ENCODE peak calls at places on chromosomes 11 and 22, in nine cellular contexts. N, H, C, P, R, I, G, S and V are unnamed samples. For H3K4me1, the result is how much of the 10 kb centered on the place peaks cover.

GRCh38 chr11:10454902-10455631 is at the start of gene AMPD3:
- DNase-seq in N (no peak), H (peak), C (peak), P (no peak), R (peak), I (no peak), G (no peak), S (no peak), V (no peak)

GRCh38 chr11:97738751-97739150 is 1282.0 kb upstream of the CNTN5 start:
- DNase-seq in N (no peak), H (no peak), C (peak), P (no peak), R (peak), I (no peak), G (no peak), S (no peak), V (no peak)

GRCh38 chr11:117384045-117384444 is 56.4 kb downstream of the CEP164 start:
- DNase-seq in N (no peak), H (no peak), C (no peak), P (no peak), R (peak), I (no peak), G (no peak), S (peak), V (no peak)

GRCh38 chr22:46614070-46614931 is 5.9 kb upstream of the GRAMD4 start:
- DNase-seq in N (no peak), H (peak), C (no peak), P (peak), R (no peak), I (peak), G (peak), S (no peak), V (no peak)

GRCh38 chr22:46322711-46323110 is 12.8 kb upstream of the TRMU start:
- DNase-seq in N (no peak), H (no peak), C (no peak), P (no peak), R (no peak), I (no peak), G (no peak), S (no peak), V (no peak)

GRCh38 chr11:109641549-109641948 is 219.6 kb downstream of the C11orf87 start:
- DNase-seq in N (no peak), H (no peak), C (no peak), P (no peak), R (peak), I (no peak), G (no peak), S (no peak), V (no peak)

GRCh38 chr11:13440100-13440855 is 22.7 kb downstream of the BTBD10 start:
- DNase-seq in N (no peak), H (no peak), C (no peak), P (no peak), R (peak), I (no peak), G (no peak), S (peak), V (no peak)

GRCh38 chr11:104907521-104908185 is 9.4 kb upstream of the CASP12 start:
- DNase-seq in N (no peak), H (no peak), C (no peak), P (no peak), R (no peak), I (no peak), G (no peak), S (no peak), V (no peak)

GRCh38 chr11:128589998-128590397 is 2.6 kb upstream of the ETS1 start:
- DNase-seq in N (no peak), H (no peak), C (no peak), P (no peak), R (no peak), I (no peak), G (no peak), S (no peak), V (no peak)

GRCh38 chr11:1222491-1223345 is at the start of gene MUC5B:
- DNase-seq in N (peak), H (no peak), C (peak), P (no peak), R (peak), I (peak), G (no peak), S (no peak), V (no peak)

GRCh38 chr11:91850533-91851305 is 373.9 kb upstream of the FAT3 start:
- DNase-seq in N (no peak), H (no peak), C (no peak), P (no peak), R (no peak), I (no peak), G (no peak), S (no peak), V (no peak)

GRCh38 chr11:10443152-10443551 is 11.9 kb upstream of the AMPD3 start:
- DNase-seq in N (no peak), H (no peak), C (no peak), P (no peak), R (no peak), I (no peak), G (no peak), S (no peak), V (no peak)

GRCh38 chr11:76655466-76656086 is 15.0 kb downstream of the LRRC32 start:
- DNase-seq in N (no peak), H (no peak), C (no peak), P (no peak), R (no peak), I (no peak), G (no peak), S (no peak), V (no peak)

GRCh38 chr11:9280655-9281301 is 15.6 kb upstream of the DENND5A start:
- DNase-seq in N (no peak), H (peak), C (no peak), P (peak), R (peak), I (no peak), G (no peak), S (peak), V (no peak)

GRCh38 chr11:69425444-69425843 is 56.0 kb upstream of the LINC01488 start:
- DNase-seq in N (no peak), H (no peak), C (peak), P (no peak), R (no peak), I (no peak), G (no peak), S (no peak), V (no peak)

GRCh38 chr11:133265536-133265935 is 266.8 kb downstream of the OPCML start:
- DNase-seq in N (no peak), H (no peak), C (no peak), P (no peak), R (no peak), I (no peak), G (no peak), S (no peak), V (no peak)

GRCh38 chr11:71237853-71238252 is 14.5 kb downstream of the SHANK2 start:
- DNase-seq in N (no peak), H (no peak), C (no peak), P (no peak), R (no peak), I (no peak), G (no peak), S (no peak), V (no peak)

GRCh38 chr11:117443269-117444186 is 115.9 kb downstream of the CEP164 start:
- DNase-seq in N (peak), H (no peak), C (peak), P (no peak), R (peak), I (no peak), G (no peak), S (no peak), V (no peak)

GRCh38 chr11:61785837-61786402 is 6.5 kb downstream of the TMEM258 start:
- DNase-seq in N (no peak), H (no peak), C (no peak), P (no peak), R (no peak), I (no peak), G (no peak), S (no peak), V (no peak)

GRCh38 chr11:73734996-73735395 is 25.9 kb downstream of the RAB6A start:
- DNase-seq in N (no peak), H (no peak), C (no peak), P (no peak), R (no peak), I (no peak), G (no peak), S (no peak), V (no peak)

GRCh38 chr11:28981331-28981865 is 873.2 kb downstream of the METTL15 start:
- DNase-seq in N (no peak), H (no peak), C (no peak), P (no peak), R (peak), I (no peak), G (no peak), S (peak), V (no peak)

GRCh38 chr11:112784323-112785073 is 176.7 kb upstream of the NCAM1 start:
- DNase-seq in N (peak), H (no peak), C (peak), P (no peak), R (peak), I (no peak), G (no peak), S (no peak), V (no peak)

GRCh38 chr11:128157423-128158298 is 429.7 kb downstream of the ETS1 start:
- DNase-seq in N (no peak), H (peak), C (peak), P (peak), R (peak), I (no peak), G (peak), S (peak), V (peak)

GRCh38 chr11:16881074-16881709 is 133.0 kb downstream of the PLEKHA7 start:
- DNase-seq in N (peak), H (no peak), C (peak), P (no peak), R (peak), I (peak), G (no peak), S (no peak), V (no peak)

GRCh38 chr11:112881461-112881860 is 79.8 kb upstream of the NCAM1 start:
- DNase-seq in N (peak), H (no peak), C (peak), P (no peak), R (peak), I (peak), G (no peak), S (no peak), V (no peak)

GRCh38 chr11:100831929-100832480 is 144.9 kb downstream of the ARHGAP42 start:
- DNase-seq in N (peak), H (no peak), C (no peak), P (no peak), R (peak), I (no peak), G (no peak), S (no peak), V (no peak)

GRCh38 chr11:34363363-34364084 is 5.7 kb upstream of the ABTB2 start:
- DNase-seq in N (no peak), H (no peak), C (no peak), P (no peak), R (no peak), I (no peak), G (no peak), S (no peak), V (no peak)

GRCh38 chr22:42384506-42384905 is 47.7 kb downstream of the NFAM1 start:
- DNase-seq in N (no peak), H (no peak), C (no peak), P (no peak), R (no peak), I (no peak), G (no peak), S (no peak), V (no peak)

GRCh38 chr11:86478348-86478747 is 103.7 kb downstream of the CCDC81 start:
- DNase-seq in N (no peak), H (no peak), C (no peak), P (no peak), R (no peak), I (no peak), G (no peak), S (no peak), V (no peak)
- H3K27ac ChIP-seq in N (no peak), H (no peak), C (peak), P (no peak), R (no peak), I (no peak), G (no peak), S (peak), V (peak)

GRCh38 chr11:111528557-111528956 is 12.0 kb upstream of the LAYN start:
- DNase-seq in N (no peak), H (peak), C (no peak), P (peak), R (no peak), I (no peak), G (no peak), S (no peak), V (no peak)

GRCh38 chr11:111527279-111527678 is 12.7 kb downstream of the HOATZ start:
- DNase-seq in N (no peak), H (no peak), C (no peak), P (no peak), R (no peak), I (no peak), G (no peak), S (no peak), V (no peak)

GRCh38 chr11:111525456-111525855 is 10.9 kb downstream of the HOATZ start:
- DNase-seq in N (no peak), H (no peak), C (no peak), P (no peak), R (no peak), I (no peak), G (no peak), S (no peak), V (no peak)

GRCh38 chr11:111524056-111524455 is 9.5 kb downstream of the HOATZ start:
- DNase-seq in N (no peak), H (no peak), C (no peak), P (no peak), R (no peak), I (no peak), G (no peak), S (no peak), V (no peak)

DNA sequence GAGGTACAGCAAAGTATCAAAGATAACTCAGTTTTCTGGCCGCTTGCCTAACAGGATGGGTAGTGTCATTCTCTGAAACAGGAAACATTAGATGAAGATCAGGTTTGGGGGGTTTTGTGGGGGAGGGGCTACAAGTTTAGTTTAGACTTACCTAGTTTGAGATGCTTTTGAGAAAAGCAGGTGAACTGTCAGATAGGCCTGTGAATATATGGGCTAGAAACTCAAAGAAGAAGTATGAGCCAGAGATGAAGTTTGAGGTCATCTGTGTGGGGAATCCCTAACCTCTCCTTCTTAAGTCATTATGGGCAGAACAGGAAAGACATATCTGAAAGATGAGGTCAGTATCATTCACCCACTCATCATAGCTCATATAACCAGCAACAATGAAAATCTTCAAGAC is 11.9 kb downstream of the HOATZ start:
- DNase-seq in N (no peak), H (no peak), C (no peak), P (peak), R (peak), I (no peak), G (no peak), S (no peak), V (no peak)
- H3K4me1 ChIP-seq in N (under half), H (under half), C (under half), P (under half), R (under half), I (under half), G (under half), S (under half), V (under half)

DNA sequence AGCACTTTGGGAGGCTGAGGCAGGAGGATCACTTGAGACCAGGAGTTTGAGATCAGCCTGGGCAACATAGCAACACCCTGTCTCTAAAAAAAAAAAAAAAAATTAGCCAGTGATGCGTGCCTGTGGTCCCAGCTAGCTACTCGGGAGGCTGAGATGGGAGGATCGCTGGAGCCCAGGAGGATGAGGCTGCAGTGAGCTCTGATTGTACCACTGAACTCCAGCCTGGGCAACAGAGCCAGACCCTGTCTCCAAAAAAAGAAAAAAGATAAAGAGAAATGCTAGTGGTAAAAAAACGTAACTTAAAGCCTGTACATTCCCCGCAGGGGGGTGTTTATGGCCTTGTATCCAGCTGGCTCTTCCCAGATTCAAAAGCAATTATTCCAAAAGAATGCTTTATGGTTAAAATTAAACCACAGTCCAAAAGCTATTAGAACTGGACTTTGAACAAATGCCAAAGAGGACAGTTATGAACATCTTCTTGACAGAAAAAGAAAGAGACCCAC is 16.4 kb upstream of the SNX32 start:
- DNase-seq in N (no peak), H (no peak), C (no peak), P (no peak), R (peak), I (peak), G (no peak), S (no peak), V (no peak)
- H3K27ac ChIP-seq in N (peak), H (no peak), C (peak), P (peak), R (no peak), I (peak), G (peak), S (no peak), V (peak)

GRCh38 chr22:37628830-37629229 is 10.6 kb upstream of the SH3BP1 start:
- DNase-seq in N (no peak), H (no peak), C (no peak), P (no peak), R (no peak), I (no peak), G (no peak), S (no peak), V (no peak)

GRCh38 chr22:37632174-37633081 is 7.0 kb upstream of the SH3BP1 start:
- DNase-seq in N (no peak), H (no peak), C (no peak), P (no peak), R (no peak), I (no peak), G (no peak), S (no peak), V (no peak)

GRCh38 chr22:37629928-37630327 is 9.5 kb upstream of the SH3BP1 start:
- DNase-seq in N (no peak), H (no peak), C (no peak), P (no peak), R (no peak), I (no peak), G (no peak), S (no peak), V (no peak)

GRCh38 chr22:37631448-37632173 is 7.9 kb upstream of the SH3BP1 start:
- DNase-seq in N (no peak), H (no peak), C (no peak), P (peak), R (no peak), I (no peak), G (no peak), S (no peak), V (no peak)

DNA sequence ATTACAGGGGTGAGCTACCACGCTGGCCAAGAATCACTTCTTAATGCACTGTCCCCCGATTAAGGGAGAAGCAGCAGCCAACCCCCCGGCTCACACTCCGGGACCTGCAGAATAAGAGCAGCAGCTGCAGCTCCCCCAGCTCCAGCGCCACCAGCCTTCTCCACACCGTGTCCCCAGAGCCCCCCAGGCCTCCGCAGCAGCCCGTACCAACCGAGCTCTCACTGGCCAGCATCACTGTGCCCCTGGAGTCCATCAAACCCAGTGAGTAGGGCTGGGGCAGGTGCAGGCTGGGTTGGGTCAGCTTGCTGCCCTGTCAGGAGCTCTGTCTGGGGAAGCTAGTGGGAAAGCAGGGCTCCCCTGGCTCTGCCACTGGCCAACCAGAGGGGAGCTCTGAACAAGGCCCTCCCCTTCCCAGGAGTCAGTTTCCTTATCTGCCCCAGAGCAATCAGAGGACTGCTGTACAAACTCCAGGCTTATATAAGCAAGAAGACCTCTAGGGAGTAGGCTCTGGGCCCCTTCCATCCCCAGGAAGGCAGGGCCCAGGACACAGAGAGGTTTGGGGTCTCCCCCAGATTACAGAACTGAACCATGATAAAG is 8.5 kb upstream of the SH3BP1 start:
- DNase-seq in N (no peak), H (no peak), C (no peak), P (no peak), R (peak), I (no peak), G (no peak), S (no peak), V (no peak)
- H3K4me1 ChIP-seq in N (half or more), H (half or more), C (under half), P (half or more), R (under half), I (half or more), G (half or more), S (under half), V (under half)

DNA sequence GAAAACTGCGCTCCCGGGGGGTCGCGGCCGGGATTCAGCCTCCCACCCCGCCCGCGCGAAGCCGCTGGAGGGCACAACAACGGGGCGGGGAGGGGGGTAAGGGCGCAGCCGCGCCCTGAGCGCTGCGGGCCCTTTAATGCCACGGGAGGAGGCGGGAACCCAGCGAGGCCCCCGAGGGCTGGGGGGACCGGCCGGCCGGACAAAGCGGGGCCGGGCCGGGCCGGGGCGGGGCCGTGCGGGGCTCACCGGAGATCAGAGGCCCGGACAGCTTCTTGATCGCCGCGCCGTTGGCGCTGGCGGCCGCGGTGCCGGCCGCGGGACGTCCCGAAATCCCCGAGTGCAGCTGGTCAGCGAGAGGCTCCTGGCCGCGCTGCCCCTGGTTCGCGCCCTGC is 1.2 kb downstream of the CDKN1C start:
- DNase-seq in N (peak), H (no peak), C (peak), P (no peak), R (peak), I (peak), G (no peak), S (peak), V (no peak)
- H3K27ac ChIP-seq in N (peak), H (no peak), C (peak), P (no peak), R (peak), I (peak), G (no peak), S (no peak), V (peak)

GRCh38 chr22:36636916-36637315 is 66.6 kb downstream of the CACNG2 start:
- DNase-seq in N (no peak), H (no peak), C (no peak), P (no peak), R (no peak), I (no peak), G (no peak), S (no peak), V (no peak)

GRCh38 chr22:36640106-36640672 is 63.4 kb downstream of the CACNG2 start:
- DNase-seq in N (no peak), H (no peak), C (no peak), P (no peak), R (no peak), I (no peak), G (no peak), S (no peak), V (no peak)

DNA sequence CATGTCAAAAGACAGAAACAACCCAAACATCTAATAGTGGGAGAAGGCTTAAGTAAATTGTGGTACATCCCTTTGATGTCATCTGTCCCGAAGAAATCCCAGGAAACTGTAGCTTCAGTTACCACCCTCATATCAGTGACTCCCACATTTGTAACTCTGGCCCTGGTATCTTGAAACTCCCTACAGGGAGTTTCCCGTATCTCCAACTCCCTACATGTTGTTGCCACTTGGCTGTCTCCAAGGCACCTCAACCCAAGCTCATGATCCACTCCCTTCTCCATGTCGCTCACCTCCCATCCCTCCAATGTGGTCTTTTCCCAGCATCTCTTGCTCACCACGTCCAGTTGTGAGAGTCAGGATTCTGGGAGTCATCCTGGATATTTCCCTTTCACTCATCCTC is 68.1 kb downstream of the CACNG2 start:
- DNase-seq in N (no peak), H (no peak), C (peak), P (no peak), R (no peak), I (no peak), G (no peak), S (no peak), V (no peak)
- H3K4me1 ChIP-seq in N (under half), H (under half), C (under half), P (under half), R (under half), I (under half), G (under half), S (under half), V (under half)

GRCh38 chr22:37589607-37590006 is 9.7 kb upstream of the LGALS2 start:
- DNase-seq in N (no peak), H (no peak), C (no peak), P (no peak), R (no peak), I (no peak), G (no peak), S (no peak), V (no peak)
- H3K27ac ChIP-seq in N (no peak), H (no peak), C (no peak), P (no peak), R (no peak), I (no peak), G (no peak), S (no peak), V (no peak)